ENCODE peak calls at places on chromosomes 12 and 14, in ten cellular contexts. R is DMS 273 treated with DMSO at 0.1 percent for 48 hours; L is stimulated activated CD4-positive, alpha-beta T cell treated with anti-CD3 and anti-CD28 coated beads, TNF-alpha, amount 100 ng/mL, for 24 hours; Q is CD8-positive, alpha-beta memory T cell; J is NCI-H2107; B is GDM1; F is GF-D8; W is adrenal gland; H is GM19239; I is NCI-H460. T is an unnamed sample.

GRCh38 chr12:30019386-30020140 is 235.8 kb upstream of the TMTC1 start:
- DNase-seq in H (no peak), Q (no peak), R (peak; percentile 26), J (no peak), B (no peak), W (no peak), L (no peak), I (no peak), F (no peak), T (no peak)

GRCh38 chr12:26691234-26691970 is 141.6 kb downstream of the ITPR2 start:
- DNase-seq in Q (no peak), H (no peak), W (peak; percentile 72), F (no peak), L (no peak), B (no peak), I (peak; percentile 59), R (no peak), J (no peak), T (peak; percentile 18)

GRCh38 chr12:96295532-96296160 is 101.5 kb downstream of the ELK3 start:
- DNase-seq in L (no peak), J (no peak), W (no peak), Q (no peak), B (no peak), H (no peak), I (no peak), R (no peak), F (no peak), T (no peak)

GRCh38 chr12:78194448-78194847 is 363.8 kb downstream of the NAV3 start:
- DNase-seq in H (no peak), B (no peak), J (no peak), W (no peak), L (no peak), I (no peak), Q (no peak), F (no peak), R (no peak), T (no peak)

GRCh38 chr14:46499521-46499920 is 152.1 kb downstream of the RPL10L start:
- DNase-seq in B (no peak), I (no peak), Q (no peak), W (no peak), R (no peak), L (no peak), F (no peak), J (no peak), H (no peak), T (no peak)

GRCh38 chr12:52260351-52261210 is 13.9 kb upstream of the KRT86 start:
- DNase-seq in L (no peak), R (no peak), W (no peak), B (peak; percentile 76), F (peak; percentile 57), J (no peak), Q (no peak), H (no peak), I (no peak), T (no peak)

GRCh38 chr14:49881296-49882006 is 11.4 kb upstream of the ARF6 start:
- DNase-seq in W (no peak), L (no peak), F (no peak), I (no peak), H (no peak), J (no peak), Q (no peak), B (no peak), R (no peak), T (no peak)

GRCh38 chr14:69475194-69475818 is 9.2 kb upstream of the PLEKHD1 start:
- DNase-seq in W (no peak), J (peak; percentile 59), B (peak; percentile 6), H (no peak), Q (no peak), F (no peak), L (no peak), R (no peak), I (peak; percentile 36), T (peak; percentile 6)

GRCh38 chr12:126860210-126860609 is 1406.8 kb upstream of the TMEM132C start:
- DNase-seq in F (no peak), Q (no peak), R (no peak), L (no peak), H (no peak), I (no peak), J (no peak), B (no peak), W (no peak), T (no peak)

GRCh38 chr12:52992699-52993557 is 13.3 kb upstream of the EIF4B start:
- DNase-seq in B (no peak), Q (no peak), L (no peak), J (no peak), W (no peak), H (no peak), R (no peak), I (peak; percentile 69), F (no peak), T (no peak)